ENCODE peak calls at places on chromosomes 11 and 22, in ten cellular contexts. P, C, V, H, N, X, Z, B, T and O are unnamed samples.
A peak's percentile ranks its signal among the peaks of the same experiment; 100 is the strongest.

GRCh38 chr11:69344570-69345145 is 50.7 kb downstream of the MYEOV start:
- DNase-seq in N (no peak), B (no peak), H (no peak), P (no peak), Z (no peak), C (no peak), T (no peak), X (peak; percentile 28), V (no peak), O (no peak)

GRCh38 chr11:22920939-22921565 is 60.8 kb upstream of the CCDC179 start:
- DNase-seq in P (peak; percentile 6), X (no peak), N (peak; percentile 44), B (peak; percentile 49), H (peak; percentile 7), T (no peak), Z (peak; percentile 73), C (peak; percentile 45), V (peak; percentile 7), O (peak; percentile 7)

GRCh38 chr11:102637731-102638130 is 12.6 kb upstream of the MMP20 start:
- DNase-seq in T (no peak), P (no peak), X (no peak), H (no peak), B (no peak), N (no peak), V (no peak), Z (no peak), C (no peak), O (no peak)

GRCh38 chr11:20000393-20001134 is 159.7 kb downstream of the DBX1 start:
- DNase-seq in H (no peak), C (no peak), B (peak; percentile 50), N (peak; percentile 30), V (no peak), Z (peak; percentile 91), T (no peak), X (no peak), P (no peak), O (peak; percentile 29)

GRCh38 chr11:3164138-3164539 is 971 bp downstream of the OSBPL5 start:
- DNase-seq in X (peak; percentile 73), V (no peak), P (no peak), H (no peak), T (no peak), C (no peak), Z (no peak), N (no peak), B (no peak), O (no peak)

GRCh38 chr11:101129203-101129943 is at the start of gene PGR:
- DNase-seq in X (peak; percentile 85), B (peak; percentile 46), T (peak; percentile 28), C (no peak), Z (peak; percentile 70), V (no peak), P (peak; percentile 61), H (peak; percentile 8), N (peak; percentile 59), O (peak; percentile 51)

GRCh38 chr11:15622231-15622890 is 507.6 kb downstream of the INSC start:
- DNase-seq in C (no peak), H (no peak), Z (peak; percentile 90), T (no peak), B (no peak), N (no peak), X (no peak), P (no peak), V (no peak), O (no peak)

GRCh38 chr11:60914620-60915249 is 777 bp downstream of the TMEM109 start:
- DNase-seq in Z (peak; percentile 60), B (peak; percentile 34), P (peak; percentile 35), H (no peak), C (peak; percentile 44), T (no peak), V (peak; percentile 48), X (no peak), N (peak; percentile 32), O (no peak)

GRCh38 chr22:35449829-35450689 is 50.1 kb downstream of the MCM5 start:
- DNase-seq in P (no peak), T (no peak), B (no peak), Z (no peak), C (no peak), X (no peak), N (no peak), V (no peak), H (no peak), O (no peak)

GRCh38 chr11:83702795-83703194 is 416.6 kb upstream of the CCDC90B start:
- DNase-seq in T (no peak), N (no peak), X (no peak), V (no peak), H (no peak), Z (no peak), C (no peak), B (no peak), P (no peak), O (no peak)

GRCh38 chr11:47393163-47394049 is 15.0 kb upstream of the SLC39A13 start:
- DNase-seq in N (peak; percentile 33), C (peak; percentile 76), Z (peak; percentile 0), H (no peak), P (peak; percentile 70), X (peak; percentile 72), B (no peak), T (no peak), V (no peak), O (no peak)

GRCh38 chr11:45603930-45604682 is 61.3 kb downstream of the CHST1 start:
- DNase-seq in N (no peak), H (no peak), P (no peak), X (no peak), Z (peak; percentile 62), V (no peak), B (no peak), C (no peak), T (no peak), O (peak; percentile 64)

DNA sequence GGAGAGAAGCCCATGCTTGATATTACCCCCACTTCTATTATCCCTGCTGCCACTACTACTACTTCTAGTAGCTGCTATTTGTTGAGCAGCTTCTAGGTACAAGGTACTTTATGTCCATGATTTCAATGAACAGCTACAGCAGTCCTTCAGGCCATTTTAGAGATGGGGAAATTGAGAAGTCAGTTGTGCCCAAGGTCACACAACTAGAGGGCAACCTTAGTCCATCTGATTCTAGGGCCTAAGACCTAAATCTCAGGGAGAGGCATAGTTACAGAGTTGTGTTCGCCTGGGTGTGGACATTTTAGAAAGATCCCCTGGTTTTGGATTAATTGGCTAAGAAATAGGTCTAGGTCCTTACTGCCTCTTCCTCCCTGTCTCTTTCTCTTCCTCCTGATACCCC is 52.3 kb downstream of the MICAL2 start:
- DNase-seq in H (no peak), T (no peak), V (no peak), B (no peak), X (no peak), P (no peak), N (no peak), C (no peak), Z (no peak), O (no peak)
- TF ChIP-seq CTCF in H (no peak), T (no peak), V (no peak), B (no peak), X (no peak), P (no peak), N (no peak), C (no peak), Z (no peak), O (no peak)

DNA sequence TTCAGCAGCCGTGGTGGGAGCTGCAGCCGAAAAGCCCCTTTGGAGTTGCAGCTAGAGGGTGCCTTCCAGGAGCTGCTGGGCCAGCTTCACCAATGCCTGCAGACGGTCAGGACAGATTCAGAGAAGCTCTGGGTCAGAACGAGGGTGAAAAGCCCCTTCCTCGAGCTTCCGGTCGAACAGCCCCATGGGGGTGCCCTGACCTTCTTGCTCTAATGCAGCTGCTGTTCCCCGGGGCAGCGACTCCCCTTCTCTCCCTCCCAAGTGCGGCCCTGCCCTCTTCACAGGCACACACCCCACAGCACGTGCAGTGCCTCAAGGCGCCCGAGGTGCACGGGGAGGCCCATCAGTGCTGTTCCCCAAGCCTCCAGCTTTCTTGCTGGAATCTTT is 9.6 kb upstream of the IFITM3 start:
- DNase-seq in X (peak; percentile 56), N (no peak), V (no peak), T (no peak), C (no peak), Z (no peak), H (no peak), B (no peak), P (no peak), O (no peak)
- H3K4me1 ChIP-seq in X (peaks cover 27% of the 10 kb centered on the region), N (peaks cover 56% of the 10 kb centered on the region), V (peaks cover 9% of the 10 kb centered on the region), T (peaks cover 23% of the 10 kb centered on the region), C (peaks cover 8% of the 10 kb centered on the region), Z (peaks cover 21% of the 10 kb centered on the region), H (peaks cover 3% of the 10 kb centered on the region), B (peaks cover 22% of the 10 kb centered on the region), P (peaks cover 58% of the 10 kb centered on the region), O (peaks cover 36% of the 10 kb centered on the region)

GRCh38 chr11:33376331-33377099 is 119.3 kb downstream of the HIPK3 start:
- DNase-seq in T (no peak), V (no peak), C (peak; percentile 35), B (no peak), N (no peak), H (no peak), P (no peak), X (no peak), Z (peak; percentile 66), O (peak; percentile 19)

GRCh38 chr11:33377852-33378385 is 120.7 kb downstream of the HIPK3 start:
- DNase-seq in T (no peak), P (no peak), Z (no peak), C (peak; percentile 33), V (no peak), X (no peak), B (no peak), H (no peak), N (no peak), O (no peak)

GRCh38 chr11:33375236-33375635 is 118.1 kb downstream of the HIPK3 start:
- DNase-seq in C (no peak), X (no peak), T (no peak), Z (no peak), N (no peak), P (no peak), V (no peak), B (no peak), H (no peak), O (no peak)

GRCh38 chr11:33377100-33377851 is 120.1 kb downstream of the HIPK3 start:
- DNase-seq in B (no peak), N (no peak), H (no peak), C (peak; percentile 23), T (no peak), Z (peak; percentile 5), P (no peak), V (no peak), X (no peak), O (no peak)

GRCh38 chr11:33375688-33376311 is 118.6 kb downstream of the HIPK3 start:
- DNase-seq in P (no peak), X (no peak), N (no peak), B (no peak), H (no peak), Z (peak; percentile 75), V (peak; percentile 19), C (peak; percentile 46), T (no peak), O (no peak)
- TF ChIP-seq CTCF in P (no peak), X (no peak), N (no peak), B (no peak), H (no peak), Z (no peak), V (no peak), C (no peak), T (no peak), O (no peak)

DNA sequence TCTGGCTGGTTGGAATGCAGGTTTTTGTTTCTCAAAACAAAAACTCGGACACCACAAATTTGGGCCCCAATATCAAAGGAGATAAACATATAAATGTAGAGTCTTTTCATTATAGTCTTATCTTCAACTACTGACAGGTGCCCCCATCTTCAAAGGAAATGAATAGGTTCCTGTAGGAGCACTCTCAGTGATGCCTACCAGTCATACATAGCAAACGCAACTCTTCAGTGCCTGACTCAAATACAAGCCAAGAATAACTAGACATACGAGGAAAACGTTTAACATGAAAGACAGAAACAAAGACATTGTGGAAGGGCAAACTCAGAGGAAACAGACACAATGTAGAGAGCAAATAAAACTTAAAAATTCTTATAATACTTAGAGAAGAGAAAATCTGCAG is 13.9 kb downstream of the KDM4D start:
- DNase-seq in V (no peak), C (no peak), P (no peak), T (no peak), H (no peak), B (no peak), N (no peak), X (no peak), Z (no peak), O (no peak)
- H3K4me1 ChIP-seq in V (no peaks in the 10 kb centered on the region), C (no peaks in the 10 kb centered on the region), P (no peaks in the 10 kb centered on the region), T (no peaks in the 10 kb centered on the region), H (no peaks in the 10 kb centered on the region), B (no peaks in the 10 kb centered on the region), N (no peaks in the 10 kb centered on the region), X (no peaks in the 10 kb centered on the region), Z (peaks cover under 1% of the 10 kb centered on the region), O (no peaks in the 10 kb centered on the region)